ENCODE peak calls at places on chromosome 6, in eight cellular contexts. One of them, this sample, is unnamed.

GRCh38 chr6:72413884-72414283 is 208.0 kb upstream of the KCNQ5 start:
- DNase-seq in activated B cell treated with CpG ODN at 0.5 μM for 24 hours: no peak
- DNase-seq in germinal center: no peak
- DNase-seq in HEK293T: no peak
- DNase-seq in NCI-H1105: no peak
- DNase-seq in stimulated activated CD4-positive, alpha-beta T cell treated with anti-CD3 and anti-CD28 coated beads, Interleukin-4, amount 100 ng/mL, for 48 hours: no peak
- DNase-seq in Daoy: peak
- DNase-seq in ovary: no peak
- DNase-seq in this sample: peak

GRCh38 chr6:104771258-104771832 is 88.4 kb downstream of the HACE1 start:
- DNase-seq in activated B cell treated with CpG ODN at 0.5 μM for 24 hours: no peak
- DNase-seq in germinal center: no peak
- DNase-seq in HEK293T: peak
- DNase-seq in Daoy: no peak
- DNase-seq in stimulated activated CD4-positive, alpha-beta T cell treated with anti-CD3 and anti-CD28 coated beads, Interleukin-4, amount 100 ng/mL, for 48 hours: no peak
- DNase-seq in ovary: no peak
- DNase-seq in NCI-H1105: no peak
- DNase-seq in this sample: peak

GRCh38 chr6:53603381-53604121 is 58.6 kb upstream of the GCLC start:
- DNase-seq in Daoy: no peak
- DNase-seq in NCI-H1105: peak
- DNase-seq in germinal center: no peak
- DNase-seq in stimulated activated CD4-positive, alpha-beta T cell treated with anti-CD3 and anti-CD28 coated beads, Interleukin-4, amount 100 ng/mL, for 48 hours: no peak
- DNase-seq in ovary: no peak
- DNase-seq in activated B cell treated with CpG ODN at 0.5 μM for 24 hours: no peak
- DNase-seq in HEK293T: no peak
- DNase-seq in this sample: peak

GRCh38 chr6:123941855-123942254 is 138.2 kb downstream of the NKAIN2 start:
- DNase-seq in Daoy: no peak
- DNase-seq in NCI-H1105: no peak
- DNase-seq in germinal center: no peak
- DNase-seq in ovary: no peak
- DNase-seq in stimulated activated CD4-positive, alpha-beta T cell treated with anti-CD3 and anti-CD28 coated beads, Interleukin-4, amount 100 ng/mL, for 48 hours: no peak
- DNase-seq in HEK293T: no peak
- DNase-seq in activated B cell treated with CpG ODN at 0.5 μM for 24 hours: no peak
- DNase-seq in this sample: no peak

GRCh38 chr6:34383651-34384304 is 8.7 kb downstream of the NUDT3 start:
- DNase-seq in ovary: no peak
- DNase-seq in Daoy: no peak
- DNase-seq in NCI-H1105: no peak
- DNase-seq in stimulated activated CD4-positive, alpha-beta T cell treated with anti-CD3 and anti-CD28 coated beads, Interleukin-4, amount 100 ng/mL, for 48 hours: no peak
- DNase-seq in HEK293T: no peak
- DNase-seq in germinal center: no peak
- DNase-seq in activated B cell treated with CpG ODN at 0.5 μM for 24 hours: no peak
- DNase-seq in this sample: no peak

GRCh38 chr6:71031912-71032311 is 75.1 kb upstream of the B3GAT2 start:
- DNase-seq in NCI-H1105: no peak
- DNase-seq in germinal center: no peak
- DNase-seq in ovary: no peak
- DNase-seq in stimulated activated CD4-positive, alpha-beta T cell treated with anti-CD3 and anti-CD28 coated beads, Interleukin-4, amount 100 ng/mL, for 48 hours: no peak
- DNase-seq in HEK293T: no peak
- DNase-seq in activated B cell treated with CpG ODN at 0.5 μM for 24 hours: no peak
- DNase-seq in Daoy: no peak
- DNase-seq in this sample: no peak

GRCh38 chr6:42710316-42710715 is 12.1 kb downstream of the PRPH2 start:
- DNase-seq in ovary: no peak
- DNase-seq in Daoy: no peak
- DNase-seq in germinal center: no peak
- DNase-seq in NCI-H1105: no peak
- DNase-seq in HEK293T: no peak
- DNase-seq in stimulated activated CD4-positive, alpha-beta T cell treated with anti-CD3 and anti-CD28 coated beads, Interleukin-4, amount 100 ng/mL, for 48 hours: no peak
- DNase-seq in activated B cell treated with CpG ODN at 0.5 μM for 24 hours: no peak
- DNase-seq in this sample: no peak

GRCh38 chr6:37919417-37920157 is 100.1 kb downstream of the ZFAND3 start:
- DNase-seq in Daoy: no peak
- DNase-seq in activated B cell treated with CpG ODN at 0.5 μM for 24 hours: no peak
- DNase-seq in HEK293T: no peak
- DNase-seq in germinal center: no peak
- DNase-seq in stimulated activated CD4-positive, alpha-beta T cell treated with anti-CD3 and anti-CD28 coated beads, Interleukin-4, amount 100 ng/mL, for 48 hours: no peak
- DNase-seq in NCI-H1105: no peak
- DNase-seq in ovary: no peak
- DNase-seq in this sample: no peak